ENCODE peak calls at places on chromosome 6, in six cellular contexts. G is epithelial cell of esophagus; K is T-helper 2 cell; H is stimulated activated CD4-positive, alpha-beta T cell treated with anti-CD3 and anti-CD28 coated beads, Interleukin-1b, Interleukin-23, amount 100 ng/mL, for 24 hours; J is tibial artery; A is T-helper 17 cell. X is an unnamed sample.

GRCh38 chr6:51854876-51855275 is 232.5 kb downstream of the PKHD1 start:
- DNase-seq in G (no peak), K (no peak), H (no peak), J (no peak), A (no peak), X (no peak)

GRCh38 chr6:164130151-164130550 is 715.6 kb downstream of the QKI start:
- DNase-seq in G (no peak), K (no peak), H (no peak), J (no peak), A (no peak), X (no peak)

GRCh38 chr6:87702589-87702945 is 534 bp upstream of the AKIRIN2 start:
- DNase-seq in G (peak), K (no peak), H (no peak), J (no peak), A (no peak), X (no peak)

GRCh38 chr6:3510178-3510577 is 53.3 kb upstream of the SLC22A23 start:
- DNase-seq in G (peak), K (no peak), H (no peak), J (no peak), A (no peak), X (no peak)

GRCh38 chr6:151452750-151453427 is 963 bp upstream of the RMND1 start:
- DNase-seq in G (peak), K (no peak), H (no peak), J (peak), A (no peak), X (no peak)

GRCh38 chr6:143180860-143181259 is 120.2 kb downstream of the AIG1 start:
- DNase-seq in G (no peak), K (no peak), H (no peak), J (no peak), A (no peak), X (no peak)

GRCh38 chr6:156686429-156686939 is 90.7 kb upstream of the ARID1B start:
- DNase-seq in G (peak), K (no peak), H (peak), J (no peak), A (peak), X (peak)

GRCh38 chr6:27814665-27815424 is 97.4 kb downstream of the OR2B2 start:
- DNase-seq in G (peak), K (no peak), H (peak), J (peak), A (peak), X (no peak)

GRCh38 chr6:136723780-136724179 is 68.5 kb downstream of the MAP3K5 start:
- DNase-seq in G (peak), K (no peak), H (no peak), J (no peak), A (no peak), X (no peak)

GRCh38 chr6:152993431-152993830 is 9.1 kb downstream of the MTRF1L start:
- DNase-seq in G (no peak), K (no peak), H (no peak), J (no peak), A (no peak), X (no peak)

GRCh38 chr6:127058027-127058426 is 60.4 kb upstream of the RSPO3 start:
- DNase-seq in G (peak), K (no peak), H (no peak), J (no peak), A (no peak), X (peak)

GRCh38 chr6:126542052-126542451 is 202.1 kb downstream of the CENPW start:
- DNase-seq in G (no peak), K (no peak), H (no peak), J (no peak), A (no peak), X (no peak)

GRCh38 chr6:43951756-43952675 is 175.2 kb downstream of the MRPL14 start:
- DNase-seq in G (no peak), K (no peak), H (no peak), J (no peak), A (no peak), X (no peak)

GRCh38 chr6:2783188-2783957 is 18.2 kb downstream of the WRNIP1 start:
- DNase-seq in G (no peak), K (no peak), H (no peak), J (no peak), A (no peak), X (no peak)

GRCh38 chr6:69795469-69796080 is 1.2 kb downstream of the LMBRD1 start:
- DNase-seq in G (no peak), K (no peak), H (no peak), J (no peak), A (no peak), X (no peak)

GRCh38 chr6:89689732-89690131 is 51.2 kb upstream of the LYRM2 start:
- DNase-seq in G (no peak), K (no peak), H (no peak), J (no peak), A (no peak), X (no peak)

GRCh38 chr6:108897371-108897770 is 49.1 kb downstream of the ARMC2 start:
- DNase-seq in G (peak), K (no peak), H (no peak), J (no peak), A (no peak), X (no peak)

GRCh38 chr6:71011861-71012260 is 55.0 kb upstream of the B3GAT2 start:
- DNase-seq in G (no peak), K (no peak), H (no peak), J (no peak), A (no peak), X (no peak)

GRCh38 chr6:148508401-148509151 is 165.9 kb downstream of the SASH1 start:
- DNase-seq in G (peak), K (no peak), H (no peak), J (no peak), A (no peak), X (no peak)

GRCh38 chr6:37876843-37877242 is 57.3 kb downstream of the ZFAND3 start:
- DNase-seq in G (no peak), K (no peak), H (no peak), J (no peak), A (no peak), X (no peak)

GRCh38 chr6:106156863-106157262 is 70.7 kb downstream of the PRDM1 start:
- DNase-seq in G (no peak), K (no peak), H (no peak), J (no peak), A (no peak), X (no peak)

GRCh38 chr6:124961784-124962611 is at the start of gene RNF217:
- DNase-seq in G (peak), K (no peak), H (peak), J (peak), A (no peak), X (peak)

GRCh38 chr6:157229733-157230132 is 93.6 kb downstream of the TMEM242 start:
- DNase-seq in G (no peak), K (no peak), H (no peak), J (no peak), A (no peak), X (no peak)

GRCh38 chr6:148087659-148088058 is 255.0 kb upstream of the SASH1 start:
- DNase-seq in G (no peak), K (no peak), H (no peak), J (no peak), A (no peak), X (no peak)

GRCh38 chr6:42239736-42240375 is 22.2 kb upstream of the MRPS10 start:
- DNase-seq in G (peak), K (no peak), H (no peak), J (no peak), A (no peak), X (peak)

GRCh38 chr6:32868257-32868788 is 14.3 kb downstream of the PSMB9 start:
- DNase-seq in G (peak), K (peak), H (peak), J (peak), A (peak), X (peak)

GRCh38 chr6:26033942-26034354 is 53.3 kb upstream of the HFE start:
- DNase-seq in G (no peak), K (no peak), H (no peak), J (no peak), A (no peak), X (no peak)

GRCh38 chr6:41286544-41287346 is at the start of gene TREM1:
- DNase-seq in G (peak), K (no peak), H (no peak), J (peak), A (no peak), X (no peak)

GRCh38 chr6:15621203-15622044 is 41.4 kb downstream of the DTNBP1 start:
- DNase-seq in G (peak), K (no peak), H (no peak), J (peak), A (no peak), X (no peak)

GRCh38 chr6:7148100-7148822 is 40.5 kb downstream of the RREB1 start:
- DNase-seq in G (peak), K (no peak), H (no peak), J (no peak), A (no peak), X (no peak)

GRCh38 chr6:155181498-155181897 is 82.3 kb upstream of the CLDN20 start:
- DNase-seq in G (no peak), K (no peak), H (no peak), J (no peak), A (no peak), X (no peak)